ENCODE peak calls at places on chromosome 10, in four cellular contexts. Q is SHP77 treated with DMSO at 0.1 percent for 48 hours, M is cardiac fibroblast, E is adrenal gland. D is an unnamed sample.

GRCh38 chr10:30784896-30785605 is 155.5 kb upstream of the LYZL2 start:
- DNase-seq in Q (no peak), M (peak; percentile 83), E (peak; percentile 85), D (peak; percentile 66)

GRCh38 chr10:58839771-58840170 is 327.1 kb downstream of the BICC1 start:
- DNase-seq in Q (no peak), M (peak; percentile 53), E (no peak), D (no peak)

GRCh38 chr10:1163204-1163660 is 107.0 kb downstream of the WDR37 start:
- DNase-seq in Q (no peak), M (no peak), E (no peak), D (no peak)

GRCh38 chr10:37680716-37681616 is 176.4 kb downstream of the ZNF248 start:
- DNase-seq in Q (no peak), M (no peak), E (no peak), D (no peak)

GRCh38 chr10:127492607-127493250 is 56.4 kb upstream of the NPS start:
- DNase-seq in Q (no peak), M (no peak), E (no peak), D (no peak)

GRCh38 chr10:71128311-71129010 is 83.9 kb upstream of the UNC5B start:
- DNase-seq in Q (no peak), M (peak; percentile 11), E (no peak), D (no peak)

GRCh38 chr10:99527526-99528255 is 5.1 kb upstream of the NKX2-3 start:
- DNase-seq in Q (no peak), M (no peak), E (no peak), D (no peak)

GRCh38 chr10:120827251-120827875 is 23.8 kb upstream of the WDR11 start:
- DNase-seq in Q (no peak), M (no peak), E (no peak), D (no peak)

GRCh38 chr10:717458-717857 is 28.0 kb upstream of the DIP2C start:
- DNase-seq in Q (no peak), M (no peak), E (no peak), D (no peak)

GRCh38 chr10:31730776-31731175 is 197.9 kb downstream of the ARHGAP12 start:
- DNase-seq in Q (no peak), M (no peak), E (no peak), D (no peak)

GRCh38 chr10:132351611-132352010 is 19.6 kb downstream of the LRRC27 start:
- DNase-seq in Q (no peak), M (no peak), E (no peak), D (no peak)

GRCh38 chr10:32237644-32238345 is 109.2 kb downstream of the EPC1 start:
- DNase-seq in Q (no peak), M (peak; percentile 24), E (no peak), D (no peak)

GRCh38 chr10:70441877-70442205 is 360 bp upstream of the NODAL start:
- DNase-seq in Q (no peak), M (no peak), E (no peak), D (no peak)

GRCh38 chr10:21199501-21199900 is 302.4 kb upstream of the NEBL start:
- DNase-seq in Q (no peak), M (no peak), E (no peak), D (no peak)

GRCh38 chr10:101295266-101295665 is 58.7 kb upstream of the BTRC start:
- DNase-seq in Q (peak; percentile 13), M (no peak), E (no peak), D (no peak)

GRCh38 chr10:5284311-5285057 is 80.3 kb upstream of the UCN3 start:
- DNase-seq in Q (peak; percentile 41), M (peak; percentile 82), E (peak; percentile 24), D (peak; percentile 14)

GRCh38 chr10:132310701-132311337 is 3.1 kb upstream of the STK32C start:
- DNase-seq in Q (no peak), M (no peak), E (no peak), D (no peak)

GRCh38 chr10:11279286-11279685 is 261.6 kb downstream of the CELF2 start:
- DNase-seq in Q (no peak), M (no peak), E (no peak), D (no peak)

GRCh38 chr10:13915710-13916109 is 328.9 kb downstream of the PRPF18 start:
- DNase-seq in Q (no peak), M (no peak), E (no peak), D (no peak)